ENCODE peak calls at places on chromosomes 13 and 19, in five cellular contexts. U is neuronal stem cell, K is H1, D is mesenchymal stem cell, F is trophoblast cell. P is an unnamed sample.

GRCh38 chr19:35083678-35084077 is 31.9 kb upstream of the FXYD3 start:
- DNase-seq in F (no peak), K (no peak), D (no peak), U (no peak), P (no peak)

GRCh38 chr19:19628499-19629134 is 597 bp upstream of the LPAR2 start:
- DNase-seq in U (peak), F (peak), D (peak), K (peak), P (peak)

GRCh38 chr13:23651439-23651838 is 81.2 kb downstream of the TNFRSF19 start:
- DNase-seq in U (no peak), F (no peak), D (no peak), K (no peak), P (no peak)

GRCh38 chr13:36030670-36031331 is 100.4 kb downstream of the DCLK1 start:
- DNase-seq in U (no peak), D (no peak), F (no peak), K (no peak), P (no peak)

GRCh38 chr19:39588066-39588465 is 14.3 kb upstream of the LGALS13 start:
- DNase-seq in D (no peak), U (no peak), K (no peak), F (peak), P (no peak)

GRCh38 chr19:38989066-38989605 is 13.6 kb upstream of the FBXO17 start:
- DNase-seq in F (peak), K (peak), U (peak), D (no peak), P (peak)

GRCh38 chr13:43786766-43787517 is at the start of gene ENOX1:
- DNase-seq in F (peak), K (peak), D (peak), U (peak), P (peak)

GRCh38 chr13:34578471-34578870 is 363.6 kb upstream of the NBEA start:
- DNase-seq in D (no peak), U (no peak), K (no peak), F (no peak), P (no peak)

GRCh38 chr13:81395368-81395767 is 1054.4 kb upstream of the SPRY2 start:
- DNase-seq in K (no peak), D (peak), U (no peak), F (peak), P (peak)

GRCh38 chr19:42431486-42431885 is 4.3 kb upstream of the LIPE start:
- DNase-seq in F (no peak), D (no peak), U (no peak), K (no peak), P (no peak)

GRCh38 chr13:87998081-87998480 is 326.9 kb downstream of the SLITRK5 start:
- DNase-seq in K (no peak), D (no peak), U (no peak), F (no peak), P (no peak)

GRCh38 chr13:87999791-88000190 is 328.6 kb downstream of the SLITRK5 start:
- DNase-seq in K (no peak), D (peak), U (no peak), F (no peak), P (no peak)

GRCh38 chr13:88000787-88001186 is 329.6 kb downstream of the SLITRK5 start:
- DNase-seq in U (no peak), F (no peak), D (no peak), K (no peak), P (no peak)

GRCh38 chr13:88000239-88000638 is 329.1 kb downstream of the SLITRK5 start:
- DNase-seq in K (no peak), D (peak), F (no peak), U (no peak), P (no peak)

DNA sequence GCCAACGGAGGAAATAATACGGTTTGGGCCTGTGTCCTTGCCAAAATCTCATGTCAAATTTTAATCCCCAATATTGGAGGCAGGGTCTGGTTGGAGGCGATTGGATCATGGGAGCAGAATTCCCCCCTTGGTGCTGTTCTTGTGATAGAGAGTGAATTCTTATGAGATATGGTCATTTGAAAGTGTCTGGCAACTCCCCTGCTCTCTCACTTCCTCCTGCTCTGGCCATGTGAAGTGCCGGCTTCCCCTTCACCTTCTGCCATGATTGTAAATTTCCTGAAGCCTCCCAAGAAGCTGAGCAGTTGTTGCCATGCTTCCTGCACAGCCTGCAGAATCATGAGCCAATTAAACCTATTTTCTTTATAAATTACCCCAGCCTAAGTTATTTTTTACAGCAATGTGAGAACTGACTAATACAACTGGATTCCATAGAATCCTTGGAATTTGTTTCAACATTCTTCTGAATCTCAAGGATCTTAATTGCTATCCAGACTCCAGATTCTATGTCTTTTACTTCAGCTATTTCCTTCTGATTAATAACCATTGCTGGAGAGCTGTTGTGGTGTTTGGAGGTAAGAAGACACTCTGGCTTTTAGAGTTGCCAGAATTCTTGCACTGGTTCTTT is 328.1 kb downstream of the SLITRK5 start:
- DNase-seq in U (no peak), F (peak), K (no peak), D (peak), P (no peak)
- H4K91ac ChIP-seq in U (no peak), F (peak), K (no peak), D (no peak), P (no peak)

GRCh38 chr19:11381535-11382369 is 2.4 kb downstream of the EPOR start:
- DNase-seq in U (peak), D (peak), K (peak), F (peak), P (peak)
- H2BK12ac ChIP-seq in U (no peak), D (peak), K (peak), F (no peak), P (no peak)

GRCh38 chr19:54298357-54299125 is 14.4 kb downstream of the LILRA5 start:
- DNase-seq in F (no peak), K (no peak), U (no peak), D (no peak), P (no peak)
- H4K91ac ChIP-seq in F (no peak), K (no peak), U (no peak), D (no peak), P (no peak)

GRCh38 chr13:113567681-113568080 is 16.9 kb upstream of the TFDP1 start:
- DNase-seq in F (peak), D (no peak), K (peak), U (no peak), P (no peak)
- H2BK12ac ChIP-seq in F (no peak), D (no peak), K (no peak), U (no peak), P (no peak)

GRCh38 chr13:44902793-44903192 is 86.5 kb downstream of the NUFIP1 start:
- DNase-seq in U (no peak), D (no peak), F (no peak), K (no peak), P (no peak)

GRCh38 chr13:44906758-44907157 is 82.5 kb downstream of the NUFIP1 start:
- DNase-seq in D (peak), F (no peak), U (no peak), K (no peak), P (no peak)

GRCh38 chr13:44904982-44905381 is 84.3 kb downstream of the NUFIP1 start:
- DNase-seq in F (peak), K (no peak), D (peak), U (no peak), P (no peak)

GRCh38 chr13:44906230-44906629 is 83.0 kb downstream of the NUFIP1 start:
- DNase-seq in F (no peak), K (no peak), U (no peak), D (no peak), P (no peak)

DNA sequence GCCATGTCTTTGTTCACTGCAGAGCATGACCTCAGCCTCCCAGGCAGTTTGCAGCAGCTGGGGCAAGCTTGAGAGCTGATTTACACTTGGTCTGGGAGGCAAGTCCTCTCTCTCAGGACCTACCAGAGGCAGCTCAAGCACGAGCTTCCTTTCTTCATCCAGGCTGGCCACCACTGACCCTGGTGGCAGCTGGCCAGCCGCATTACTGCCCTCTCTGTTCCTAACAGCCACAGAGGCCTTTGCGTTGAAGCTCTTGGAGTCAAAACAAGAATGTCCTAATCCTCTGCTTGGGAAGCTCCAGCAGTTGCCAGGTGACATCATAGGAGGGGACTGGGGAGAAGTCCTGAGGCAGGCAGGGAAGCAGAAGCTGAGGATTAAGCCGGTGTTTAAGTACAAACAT is 85.7 kb downstream of the NUFIP1 start:
- DNase-seq in K (no peak), U (no peak), F (no peak), D (peak), P (no peak)
- H4K91ac ChIP-seq in K (no peak), U (peak), F (no peak), D (peak), P (no peak)

GRCh38 chr13:91273675-91274074 is 73.8 kb upstream of the MIR17HG start:
- DNase-seq in F (no peak), U (no peak), D (no peak), K (no peak), P (no peak)

GRCh38 chr13:91280806-91281205 is 66.7 kb upstream of the MIR17HG start:
- DNase-seq in U (no peak), D (no peak), F (no peak), K (no peak), P (no peak)

GRCh38 chr13:91277013-91277676 is 70.3 kb upstream of the MIR17HG start:
- DNase-seq in F (no peak), U (no peak), K (no peak), D (no peak), P (no peak)

GRCh38 chr13:91278888-91279287 is 68.6 kb upstream of the MIR17HG start:
- DNase-seq in U (no peak), K (no peak), F (no peak), D (no peak), P (no peak)

GRCh38 chr13:91278291-91278690 is 69.2 kb upstream of the MIR17HG start:
- DNase-seq in U (no peak), K (no peak), D (no peak), F (no peak), P (no peak)
- H2BK12ac ChIP-seq in U (no peak), K (no peak), D (no peak), F (no peak), P (no peak)

P was measured in H9.